ENCODE peak calls at places on chromosomes 11 and 22, in nine cellular contexts. C is sigmoid colon, Y is HepG2, Z is upper lobe of left lung, O is stomach, H is Panc1, S is prostate gland, U is HCT116, F is breast epithelium. T is an unnamed sample.

GRCh38 chr11:93444671-93445073 is 98.5 kb downstream of the SMCO4 start:
- DNase-seq in C (no peak), Y (peak; percentile 60), Z (peak; percentile 10), O (no peak), H (no peak), S (no peak), U (no peak), F (no peak), T (no peak)

GRCh38 chr11:131924446-131925240 is 554.2 kb downstream of the NTM start:
- DNase-seq in C (no peak), Y (no peak), Z (no peak), O (no peak), H (no peak), S (no peak), U (no peak), F (no peak), T (no peak)

GRCh38 chr22:36863281-36863680 is 2.5 kb downstream of the NCF4 start:
- DNase-seq in C (peak; percentile 42), Y (no peak), Z (no peak), O (no peak), H (no peak), S (no peak), U (no peak), F (no peak), T (no peak)

GRCh38 chr11:86145439-86146156 is 76.7 kb upstream of the PICALM start:
- DNase-seq in C (no peak), Y (peak; percentile 37), Z (no peak), O (no peak), H (no peak), S (no peak), U (no peak), F (no peak), T (no peak)

GRCh38 chr22:36644333-36644757 is 59.2 kb downstream of the CACNG2 start:
- DNase-seq in C (no peak), Y (peak; percentile 51), Z (no peak), O (no peak), H (peak; percentile 69), S (peak; percentile 15), U (peak; percentile 45), F (no peak), T (no peak)

GRCh38 chr11:123696183-123696582 is 41.8 kb upstream of the SCN3B start:
- DNase-seq in C (no peak), Y (no peak), Z (no peak), O (no peak), H (no peak), S (no peak), U (no peak), F (no peak), T (no peak)

GRCh38 chr11:45400594-45400993 is 114.5 kb upstream of the SYT13 start:
- DNase-seq in C (no peak), Y (no peak), Z (no peak), O (no peak), H (peak; percentile 4), S (no peak), U (no peak), F (no peak), T (no peak)

GRCh38 chr22:33274214-33274828 is 216.1 kb upstream of the SYN3 start:
- DNase-seq in C (no peak), Y (peak; percentile 27), Z (no peak), O (no peak), H (peak; percentile 15), S (no peak), U (no peak), F (no peak), T (no peak)

GRCh38 chr11:123211134-123211879 is 16.3 kb upstream of the CLMP start:
- DNase-seq in C (no peak), Y (no peak), Z (no peak), O (no peak), H (no peak), S (no peak), U (no peak), F (no peak), T (no peak)

GRCh38 chr22:19088866-19089595 is 33.2 kb downstream of the DGCR2 start:
- DNase-seq in C (peak; percentile 60), Y (no peak), Z (peak; percentile 36), O (no peak), H (no peak), S (no peak), U (no peak), F (no peak), T (no peak)

GRCh38 chr22:24451162-24451561 is 23.8 kb downstream of the ADORA2A start:
- DNase-seq in C (no peak), Y (no peak), Z (no peak), O (no peak), H (no peak), S (no peak), U (no peak), F (no peak), T (no peak)

GRCh38 chr11:11992257-11992690 is 16.2 kb downstream of the DKK3 start:
- DNase-seq in C (no peak), Y (peak; percentile 84), Z (no peak), O (peak; percentile 56), H (no peak), S (no peak), U (no peak), F (no peak), T (no peak)

GRCh38 chr22:19811811-19812771 is 42.6 kb downstream of the GNB1L start:
- DNase-seq in C (peak; percentile 55), Y (no peak), Z (peak; percentile 77), O (peak; percentile 22), H (no peak), S (no peak), U (no peak), F (peak; percentile 13), T (peak; percentile 80)

GRCh38 chr22:46083383-46084350 is 66.7 kb upstream of the PPARA start:
- DNase-seq in C (peak; percentile 72), Y (no peak), Z (peak; percentile 34), O (peak; percentile 26), H (no peak), S (no peak), U (no peak), F (no peak), T (no peak)

DNA sequence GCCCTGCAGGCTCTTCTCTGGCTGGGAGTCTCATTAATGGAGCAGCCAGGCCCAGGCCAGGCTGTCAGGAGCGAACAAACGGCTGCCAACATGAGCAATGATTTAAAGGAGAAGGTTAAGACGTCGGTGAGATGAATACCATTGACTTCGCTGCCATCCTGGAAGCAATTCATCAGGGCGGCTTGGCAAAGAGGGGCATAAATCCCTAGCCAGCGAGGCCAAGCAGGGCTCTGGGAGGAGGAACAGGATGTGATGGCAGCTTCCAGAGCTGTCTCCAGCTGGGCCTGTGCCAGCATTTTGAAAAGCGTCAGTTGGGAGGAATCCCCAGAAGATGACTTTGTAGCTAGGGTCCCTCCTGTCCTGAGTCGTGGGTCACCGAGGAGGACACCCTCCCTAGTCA is 476.1 kb upstream of the CADM1 start:
- DNase-seq in C (peak; percentile 74), Y (no peak), Z (no peak), O (no peak), H (no peak), S (peak; percentile 13), U (no peak), F (no peak), T (no peak)
- TF ChIP-seq POLR2AphosphoS5 in C (peak; percentile 7), Y (no peak), Z (no peak), O (no peak), H (no peak), S (no peak), U (no peak), F (no peak), T (no peak)

GRCh38 chr11:114236829-114237228 is 59.4 kb upstream of the NNMT start:
- DNase-seq in C (no peak), Y (no peak), Z (no peak), O (no peak), H (no peak), S (no peak), U (no peak), F (no peak), T (no peak)
- H3K4me3 ChIP-seq in C (no peak overlapping the region), Y (no peak overlapping the region), Z (no peak overlapping the region), O (no peak overlapping the region), H (no peak overlapping the region), S (no peak overlapping the region), U (no peak overlapping the region), F (no peak overlapping the region), T (no peak overlapping the region)

GRCh38 chr11:96340555-96340885 is 2.5 kb downstream of the MAML2 start:
- DNase-seq in C (no peak), Y (no peak), Z (no peak), O (no peak), H (no peak), S (no peak), U (no peak), F (no peak), T (no peak)

GRCh38 chr11:96338910-96339703 is 3.9 kb downstream of the MAML2 start:
- DNase-seq in C (peak; percentile 72), Y (peak; percentile 25), Z (peak; percentile 60), O (no peak), H (no peak), S (no peak), U (no peak), F (peak; percentile 39), T (no peak)

GRCh38 chr11:96337541-96338530 is 5.2 kb downstream of the MAML2 start:
- DNase-seq in C (no peak), Y (no peak), Z (no peak), O (no peak), H (no peak), S (no peak), U (no peak), F (no peak), T (no peak)

GRCh38 chr11:96341237-96342130 is 1.5 kb downstream of the MAML2 start:
- DNase-seq in C (peak; percentile 79), Y (peak; percentile 44), Z (peak; percentile 91), O (peak; percentile 60), H (no peak), S (peak; percentile 49), U (no peak), F (peak; percentile 73), T (no peak)

DNA sequence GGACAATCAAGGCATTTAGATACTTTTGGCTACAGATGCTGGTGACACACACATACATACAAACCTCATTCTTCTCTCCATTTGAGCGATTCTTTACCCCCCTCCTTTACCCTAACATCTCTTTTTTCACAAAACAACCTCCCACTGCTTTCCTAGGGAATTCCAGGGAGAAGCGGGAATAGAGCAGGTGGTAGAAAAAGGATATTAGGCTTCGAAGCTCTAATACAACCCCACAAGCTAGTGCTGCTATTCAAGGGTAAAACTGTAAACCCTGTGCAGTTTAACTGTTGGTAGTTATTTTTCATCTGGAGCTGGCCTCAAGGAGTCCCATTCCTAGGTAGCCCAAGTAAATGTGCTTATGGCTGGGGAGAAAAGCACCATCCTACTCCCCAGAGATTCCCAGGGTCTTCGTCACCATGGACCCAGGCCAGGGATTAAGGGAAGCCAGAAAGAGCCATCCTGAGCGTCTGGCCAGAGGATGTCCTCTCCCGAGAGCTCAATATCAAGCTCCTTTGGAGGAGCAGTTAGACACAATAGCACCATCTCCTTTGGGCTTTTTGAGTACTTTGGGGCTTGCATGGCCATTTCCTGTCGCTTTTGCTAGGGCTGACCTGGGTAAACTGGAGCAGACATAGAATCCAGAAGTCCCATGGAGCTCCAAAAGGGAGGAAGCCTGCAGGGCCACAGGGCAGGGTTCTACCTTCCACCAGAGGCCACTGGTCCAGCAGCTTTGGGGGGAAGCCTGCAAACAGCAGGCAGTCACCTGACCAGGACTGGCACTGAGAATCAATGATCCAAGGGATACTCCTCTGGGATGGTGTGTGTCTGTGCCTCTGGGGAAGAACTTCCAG is 3.1 kb downstream of the MAML2 start:
- DNase-seq in C (no peak), Y (no peak), Z (no peak), O (no peak), H (no peak), S (no peak), U (no peak), F (peak; percentile 30), T (no peak)
- H3K4me1 ChIP-seq in C (peaks cover 42% of the 10 kb centered on the region), Y (peaks cover 74% of the 10 kb centered on the region), Z (peaks cover 72% of the 10 kb centered on the region), O (peaks cover 42% of the 10 kb centered on the region), H (peaks cover 38% of the 10 kb centered on the region), S (peaks cover 17% of the 10 kb centered on the region), U (peaks cover 20% of the 10 kb centered on the region), F (no peaks in the 10 kb centered on the region), T (peaks cover 66% of the 10 kb centered on the region)

GRCh38 chr22:31082606-31083376 is 1.7 kb downstream of the SMTN start:
- DNase-seq in C (peak; percentile 94), Y (peak; percentile 60), Z (no peak), O (peak; percentile 69), H (no peak), S (peak; percentile 50), U (peak; percentile 69), F (peak; percentile 71), T (no peak)
- TF ChIP-seq POLR2AphosphoS5 in C (peak; percentile 83), Y (no peak), Z (peak; percentile 48), O (peak; percentile 35), H (no peak), S (no peak), U (peak; percentile 19), F (no peak), T (peak; percentile 50)